ENCODE peak calls at places on chromosomes 5 and 9, in nine cellular contexts. One of them, this sample, is unnamed. For H3K4me1, the result is how much of the 10 kb centered on the place peaks cover.

GRCh38 chr5:143386725-143387124 is 16.8 kb downstream of the NR3C1 start:
- DNase-seq in ovary: no peak
- DNase-seq in uterus: no peak
- DNase-seq in tibial nerve: no peak
- DNase-seq in body of pancreas: no peak
- DNase-seq in testis: no peak
- DNase-seq in suprapubic skin: no peak
- DNase-seq in H1: no peak
- DNase-seq in vagina: no peak
- DNase-seq in this sample: no peak

GRCh38 chr5:176441921-176442323 is 6.3 kb upstream of the FAF2 start:
- DNase-seq in vagina: no peak
- DNase-seq in uterus: no peak
- DNase-seq in tibial nerve: no peak
- DNase-seq in testis: no peak
- DNase-seq in H1: no peak
- DNase-seq in suprapubic skin: no peak
- DNase-seq in body of pancreas: no peak
- DNase-seq in ovary: no peak
- DNase-seq in this sample: no peak

GRCh38 chr9:110900451-110900850 is 137.8 kb downstream of the LPAR1 start:
- DNase-seq in vagina: no peak
- DNase-seq in testis: no peak
- DNase-seq in suprapubic skin: no peak
- DNase-seq in tibial nerve: no peak
- DNase-seq in uterus: no peak
- DNase-seq in H1: no peak
- DNase-seq in body of pancreas: no peak
- DNase-seq in ovary: no peak
- DNase-seq in this sample: no peak

GRCh38 chr5:139955616-139956283 is 87.3 kb downstream of the NRG2 start:
- DNase-seq in testis: peak
- DNase-seq in suprapubic skin: no peak
- DNase-seq in tibial nerve: no peak
- DNase-seq in uterus: no peak
- DNase-seq in H1: no peak
- DNase-seq in body of pancreas: no peak
- DNase-seq in ovary: no peak
- DNase-seq in vagina: no peak
- DNase-seq in this sample: no peak

GRCh38 chr5:76958976-76959767 is 6.3 kb downstream of the CRHBP start:
- DNase-seq in uterus: no peak
- DNase-seq in tibial nerve: no peak
- DNase-seq in suprapubic skin: no peak
- DNase-seq in testis: no peak
- DNase-seq in H1: no peak
- DNase-seq in ovary: no peak
- DNase-seq in body of pancreas: no peak
- DNase-seq in vagina: no peak
- DNase-seq in this sample: no peak

GRCh38 chr5:64619609-64620008 is 70.7 kb upstream of the SHISAL2B start:
- DNase-seq in body of pancreas: no peak
- DNase-seq in H1: no peak
- DNase-seq in tibial nerve: no peak
- DNase-seq in vagina: no peak
- DNase-seq in suprapubic skin: no peak
- DNase-seq in testis: no peak
- DNase-seq in ovary: no peak
- DNase-seq in uterus: no peak
- DNase-seq in this sample: no peak

GRCh38 chr9:93003552-93004407 is 54.7 kb upstream of the SUSD3 start:
- DNase-seq in vagina: peak
- DNase-seq in testis: peak
- DNase-seq in H1: no peak
- DNase-seq in body of pancreas: peak
- DNase-seq in suprapubic skin: no peak
- DNase-seq in tibial nerve: no peak
- DNase-seq in uterus: peak
- DNase-seq in ovary: peak
- DNase-seq in this sample: no peak

GRCh38 chr9:136437839-136438547 is 1.7 kb downstream of the INPP5E start:
- DNase-seq in tibial nerve: no peak
- DNase-seq in suprapubic skin: no peak
- DNase-seq in testis: no peak
- DNase-seq in body of pancreas: no peak
- DNase-seq in vagina: no peak
- DNase-seq in uterus: no peak
- DNase-seq in H1: no peak
- DNase-seq in ovary: no peak
- DNase-seq in this sample: no peak

GRCh38 chr9:68869020-68869419 is 144.9 kb downstream of the PRKACG start:
- DNase-seq in testis: no peak
- DNase-seq in body of pancreas: peak
- DNase-seq in uterus: no peak
- DNase-seq in tibial nerve: no peak
- DNase-seq in ovary: no peak
- DNase-seq in H1: no peak
- DNase-seq in vagina: no peak
- DNase-seq in suprapubic skin: no peak
- DNase-seq in this sample: no peak

GRCh38 chr5:150148408-150148927 is 7.2 kb downstream of the PDGFRB start:
- DNase-seq in uterus: no peak
- DNase-seq in ovary: no peak
- DNase-seq in tibial nerve: no peak
- DNase-seq in H1: no peak
- DNase-seq in body of pancreas: no peak
- DNase-seq in testis: no peak
- DNase-seq in suprapubic skin: no peak
- DNase-seq in vagina: no peak
- DNase-seq in this sample: no peak

GRCh38 chr5:150147580-150148407 is 7.9 kb downstream of the PDGFRB start:
- DNase-seq in uterus: no peak
- DNase-seq in body of pancreas: no peak
- DNase-seq in suprapubic skin: no peak
- DNase-seq in tibial nerve: no peak
- DNase-seq in H1: no peak
- DNase-seq in ovary: no peak
- DNase-seq in vagina: no peak
- DNase-seq in testis: no peak
- DNase-seq in this sample: peak

GRCh38 chr5:150146862-150147579 is 8.6 kb downstream of the PDGFRB start:
- DNase-seq in vagina: no peak
- DNase-seq in tibial nerve: no peak
- DNase-seq in body of pancreas: no peak
- DNase-seq in uterus: no peak
- DNase-seq in suprapubic skin: no peak
- DNase-seq in testis: no peak
- DNase-seq in H1: no peak
- DNase-seq in ovary: no peak
- DNase-seq in this sample: peak

GRCh38 chr5:150152636-150153462 is 2.8 kb downstream of the PDGFRB start:
- DNase-seq in testis: no peak
- DNase-seq in suprapubic skin: no peak
- DNase-seq in H1: no peak
- DNase-seq in ovary: no peak
- DNase-seq in body of pancreas: no peak
- DNase-seq in uterus: no peak
- DNase-seq in vagina: no peak
- DNase-seq in tibial nerve: no peak
- DNase-seq in this sample: no peak

DNA sequence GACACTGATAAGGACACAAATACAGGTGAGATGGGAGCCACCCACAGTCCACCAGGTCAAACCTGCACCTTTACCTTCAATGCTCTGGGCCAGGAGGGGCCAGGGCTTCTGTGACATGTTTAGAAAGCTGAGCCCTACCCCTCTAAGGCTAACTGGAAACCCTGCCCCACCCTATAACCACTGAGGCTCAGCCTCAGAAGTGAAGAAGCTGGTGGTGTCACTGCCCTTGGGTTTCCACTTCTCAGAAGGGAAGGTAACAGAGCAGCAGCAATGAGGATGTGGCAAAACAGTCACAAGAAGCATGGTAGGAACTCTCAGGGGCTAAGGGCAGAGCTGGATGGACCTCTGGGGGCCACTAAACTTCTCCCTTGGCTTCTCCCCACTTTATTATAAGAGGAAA is 6.0 kb downstream of the PDGFRB start:
- DNase-seq in ovary: no peak
- DNase-seq in testis: no peak
- DNase-seq in uterus: no peak
- DNase-seq in vagina: no peak
- DNase-seq in body of pancreas: no peak
- DNase-seq in tibial nerve: no peak
- DNase-seq in H1: no peak
- DNase-seq in suprapubic skin: no peak
- DNase-seq in this sample: no peak
- H3K4me1 ChIP-seq in ovary: under half
- H3K4me1 ChIP-seq in testis: under half
- H3K4me1 ChIP-seq in uterus: under half
- H3K4me1 ChIP-seq in vagina: half or more
- H3K4me1 ChIP-seq in body of pancreas: under half
- H3K4me1 ChIP-seq in tibial nerve: under half
- H3K4me1 ChIP-seq in H1: under half
- H3K4me1 ChIP-seq in suprapubic skin: under half
- H3K4me1 ChIP-seq in this sample: under half

GRCh38 chr5:59317772-59318205 is 575.7 kb downstream of the PDE4D start:
- DNase-seq in ovary: no peak
- DNase-seq in H1: no peak
- DNase-seq in body of pancreas: no peak
- DNase-seq in vagina: no peak
- DNase-seq in suprapubic skin: no peak
- DNase-seq in tibial nerve: no peak
- DNase-seq in testis: no peak
- DNase-seq in uterus: no peak
- DNase-seq in this sample: no peak

GRCh38 chr5:59319286-59319685 is 574.2 kb downstream of the PDE4D start:
- DNase-seq in H1: no peak
- DNase-seq in suprapubic skin: no peak
- DNase-seq in testis: no peak
- DNase-seq in vagina: no peak
- DNase-seq in tibial nerve: no peak
- DNase-seq in uterus: no peak
- DNase-seq in ovary: no peak
- DNase-seq in body of pancreas: no peak
- DNase-seq in this sample: no peak

GRCh38 chr5:59321631-59322030 is 571.9 kb downstream of the PDE4D start:
- DNase-seq in H1: no peak
- DNase-seq in tibial nerve: no peak
- DNase-seq in testis: no peak
- DNase-seq in ovary: no peak
- DNase-seq in vagina: no peak
- DNase-seq in body of pancreas: no peak
- DNase-seq in uterus: no peak
- DNase-seq in suprapubic skin: no peak
- DNase-seq in this sample: no peak

GRCh38 chr5:59320420-59320819 is 573.1 kb downstream of the PDE4D start:
- DNase-seq in ovary: no peak
- DNase-seq in suprapubic skin: no peak
- DNase-seq in H1: no peak
- DNase-seq in body of pancreas: no peak
- DNase-seq in tibial nerve: no peak
- DNase-seq in uterus: no peak
- DNase-seq in testis: no peak
- DNase-seq in vagina: no peak
- DNase-seq in this sample: no peak

GRCh38 chr5:59317023-59317771 is 576.3 kb downstream of the PDE4D start:
- DNase-seq in uterus: peak
- DNase-seq in ovary: no peak
- DNase-seq in testis: peak
- DNase-seq in body of pancreas: no peak
- DNase-seq in suprapubic skin: no peak
- DNase-seq in tibial nerve: no peak
- DNase-seq in H1: no peak
- DNase-seq in vagina: no peak
- DNase-seq in this sample: peak
- TF ChIP-seq POLR2A in uterus: no peak
- TF ChIP-seq POLR2A in ovary: no peak
- TF ChIP-seq POLR2A in testis: no peak
- TF ChIP-seq POLR2A in body of pancreas: no peak
- TF ChIP-seq POLR2A in suprapubic skin: no peak
- TF ChIP-seq POLR2A in tibial nerve: no peak
- TF ChIP-seq POLR2A in H1: no peak
- TF ChIP-seq POLR2A in vagina: no peak
- TF ChIP-seq POLR2A in this sample: no peak

DNA sequence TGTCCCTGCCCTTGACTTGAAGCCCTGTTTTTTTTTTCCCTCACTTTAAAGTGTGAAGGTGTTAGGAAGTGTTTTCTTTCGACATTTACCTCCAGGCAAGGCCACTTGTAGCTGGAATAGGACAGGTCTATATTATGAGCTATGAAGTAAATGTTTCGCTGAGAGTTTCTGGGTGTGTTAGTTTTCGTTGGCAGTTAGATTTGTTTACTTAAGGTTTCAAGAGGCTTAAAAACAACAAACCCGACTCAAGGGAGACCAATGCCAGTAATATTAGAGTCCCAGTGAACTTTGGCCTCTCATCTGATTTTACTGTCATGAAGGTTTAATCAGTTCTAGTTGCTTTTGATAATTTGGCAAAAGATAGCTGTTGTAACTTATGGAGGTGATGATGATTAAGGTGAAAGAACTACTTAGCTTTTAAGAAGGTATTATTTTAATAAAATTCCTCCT is 25.2 kb downstream of the OCLN start:
- DNase-seq in tibial nerve: no peak
- DNase-seq in testis: no peak
- DNase-seq in suprapubic skin: no peak
- DNase-seq in H1: no peak
- DNase-seq in body of pancreas: no peak
- DNase-seq in ovary: no peak
- DNase-seq in vagina: no peak
- DNase-seq in uterus: no peak
- DNase-seq in this sample: no peak
- H3K4me1 ChIP-seq in tibial nerve: under half
- H3K4me1 ChIP-seq in testis: under half
- H3K4me1 ChIP-seq in suprapubic skin: under half
- H3K4me1 ChIP-seq in H1: under half
- H3K4me1 ChIP-seq in body of pancreas: half or more
- H3K4me1 ChIP-seq in ovary: under half
- H3K4me1 ChIP-seq in vagina: under half
- H3K4me1 ChIP-seq in uterus: under half
- H3K4me1 ChIP-seq in this sample: under half

DNA sequence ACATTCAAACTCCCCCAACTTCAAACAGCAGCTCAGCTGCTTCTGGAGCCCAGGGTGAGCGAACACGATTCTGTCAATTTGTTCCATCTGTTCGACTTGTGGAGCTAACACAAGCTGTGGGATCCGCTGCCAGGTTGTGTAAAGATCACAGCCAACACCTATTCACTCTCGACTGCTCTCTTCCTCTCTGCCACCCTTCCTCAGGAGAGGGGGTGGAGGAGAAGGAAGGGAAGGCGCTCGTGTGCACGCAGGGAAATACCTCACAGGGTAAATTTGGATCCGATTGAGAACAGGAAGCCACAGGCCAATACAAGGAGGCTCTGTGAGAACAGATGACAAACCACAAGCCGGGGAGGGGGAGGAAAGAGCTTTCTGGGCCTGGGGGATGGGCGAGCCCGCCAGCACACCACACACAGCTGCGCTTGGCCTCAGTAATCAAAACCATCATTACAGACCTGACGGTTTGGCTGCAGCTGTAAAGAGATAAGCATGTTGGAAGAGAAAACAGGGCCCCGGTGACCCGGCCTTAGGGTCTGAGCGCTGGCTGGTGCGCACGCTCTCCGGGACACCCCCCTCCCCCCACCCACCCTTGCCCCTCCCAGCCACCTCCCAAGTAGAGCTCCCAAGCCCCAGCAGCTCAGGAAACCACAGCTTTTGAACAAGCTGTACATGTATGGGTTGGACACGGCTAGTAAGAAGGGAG is 54.2 kb downstream of the PTCH1 start:
- DNase-seq in ovary: peak
- DNase-seq in suprapubic skin: no peak
- DNase-seq in body of pancreas: peak
- DNase-seq in testis: peak
- DNase-seq in H1: no peak
- DNase-seq in uterus: peak
- DNase-seq in tibial nerve: peak
- DNase-seq in vagina: no peak
- DNase-seq in this sample: peak
- TF ChIP-seq POLR2A in ovary: no peak
- TF ChIP-seq POLR2A in suprapubic skin: no peak
- TF ChIP-seq POLR2A in body of pancreas: no peak
- TF ChIP-seq POLR2A in testis: no peak
- TF ChIP-seq POLR2A in H1: no peak
- TF ChIP-seq POLR2A in uterus: no peak
- TF ChIP-seq POLR2A in tibial nerve: no peak
- TF ChIP-seq POLR2A in vagina: no peak
- TF ChIP-seq POLR2A in this sample: no peak

This sample was measured in sigmoid colon.